ENCODE peak calls at places on chromosomes 4 and X, in four cellular contexts. O, N, S and D are unnamed samples.

GRCh38 chr4:74447636-74448233 is 2.8 kb downstream of the AREG start:
- DNase-seq in N (no peak), S (no peak), O (no peak), D (no peak)

GRCh38 chrX:16649858-16650257 is at the start of gene S100G:
- DNase-seq in S (no peak), O (no peak), N (no peak), D (no peak)

GRCh38 chrX:30892591-30892990 is 3.5 kb upstream of the TAB3 start:
- DNase-seq in O (no peak), N (no peak), S (no peak), D (no peak)

GRCh38 chrX:13254076-13254785 is 65.6 kb downstream of the ATXN3L start:
- DNase-seq in N (peak), S (no peak), O (no peak), D (no peak)

GRCh38 chrX:13693341-13693871 is 4.5 kb downstream of the RAB9A start:
- DNase-seq in S (no peak), O (no peak), N (no peak), D (no peak)

GRCh38 chrX:47817897-47818296 is 18.8 kb upstream of the ZNF81 start:
- DNase-seq in S (no peak), O (no peak), N (no peak), D (no peak)

GRCh38 chr4:24472514-24473308 is 111.6 kb downstream of the DHX15 start:
- DNase-seq in N (peak), O (peak), S (peak), D (peak)

GRCh38 chr4:183272384-183272783 is 47.7 kb downstream of the CLDN22 start:
- DNase-seq in S (no peak), N (no peak), O (no peak), D (no peak)

GRCh38 chr4:128716325-128716724 is 93.2 kb upstream of the JADE1 start:
- DNase-seq in S (no peak), N (no peak), O (peak), D (no peak)

GRCh38 chrX:48890934-48891401 is 6.6 kb downstream of the TIMM17B start:
- DNase-seq in O (no peak), N (peak), S (no peak), D (peak)

GRCh38 chr4:70734168-70734954 is 12.6 kb downstream of the RUFY3 start:
- DNase-seq in S (no peak), O (no peak), N (peak), D (no peak)

GRCh38 chr4:10083331-10083769 is 33.2 kb downstream of the WDR1 start:
- DNase-seq in S (no peak), N (no peak), O (peak), D (no peak)

GRCh38 chrX:94662665-94663064 is 988.7 kb downstream of the FAM133A start:
- DNase-seq in O (no peak), S (no peak), N (peak), D (no peak)

GRCh38 chr4:120156115-120156718 is 89.6 kb upstream of the MAD2L1 start:
- DNase-seq in O (no peak), N (peak), S (no peak), D (peak)

GRCh38 chrX:34903316-34903715 is 39.3 kb upstream of the FAM47B start:
- DNase-seq in S (no peak), N (no peak), O (no peak), D (no peak)

GRCh38 chr4:165844151-165844550 is 28.9 kb upstream of the TLL1 start:
- DNase-seq in N (no peak), S (no peak), O (no peak), D (no peak)

GRCh38 chrX:42151808-42152207 is 228.5 kb upstream of the CASK start:
- DNase-seq in N (no peak), O (no peak), S (no peak), D (no peak)

GRCh38 chrX:18956322-18957032 is 27.4 kb downstream of the PHKA2 start:
- DNase-seq in O (no peak), N (no peak), S (no peak), D (no peak)

GRCh38 chrX:3743821-3744439 is 30.5 kb upstream of the PRKX start:
- DNase-seq in N (no peak), S (peak), O (no peak), D (no peak)

GRCh38 chr4:121278811-121279368 is 101.9 kb downstream of the QRFPR start:
- DNase-seq in O (no peak), N (no peak), S (no peak), D (peak)

GRCh38 chr4:123159479-123159878 is 237.1 kb upstream of the NUDT6 start:
- DNase-seq in O (no peak), S (no peak), N (no peak), D (no peak)

GRCh38 chr4:78581626-78582025 is 30.1 kb downstream of the ANXA3 start:
- DNase-seq in S (no peak), O (peak), N (no peak), D (no peak)

GRCh38 chr4:11739992-11740391 is 311.3 kb upstream of the HS3ST1 start:
- DNase-seq in N (no peak), S (no peak), O (no peak), D (no peak)

GRCh38 chrX:17563515-17563914 is 173.8 kb upstream of the SCML1 start:
- DNase-seq in N (no peak), S (no peak), O (no peak), D (peak)

GRCh38 chr4:48258845-48259397 is 10.7 kb downstream of the TEC start:
- DNase-seq in N (no peak), S (no peak), O (no peak), D (no peak)

GRCh38 chr4:112357453-112357852 is 60.3 kb downstream of the ALPK1 start:
- DNase-seq in N (no peak), O (no peak), S (no peak), D (no peak)

GRCh38 chr4:113947484-113947883 is 32.0 kb downstream of the ARSJ start:
- DNase-seq in O (no peak), S (no peak), N (no peak), D (no peak)

GRCh38 chr4:151048913-151049312 is 33.8 kb upstream of the LRBA start:
- DNase-seq in N (peak), O (no peak), S (no peak), D (no peak)

GRCh38 chr4:54095110-54095800 is 4.7 kb upstream of the GSX2 start:
- DNase-seq in O (no peak), S (no peak), N (peak), D (no peak)

GRCh38 chr4:113003841-113004240 is 45.6 kb upstream of the ANK2 start:
- DNase-seq in N (no peak), S (no peak), O (no peak), D (no peak)

GRCh38 chr4:74376888-74377483 is 12.0 kb downstream of the EREG start:
- DNase-seq in S (no peak), N (peak), O (no peak), D (no peak)

GRCh38 chrX:44898411-44899221 is 25.6 kb downstream of the KDM6A start:
- DNase-seq in N (no peak), S (no peak), O (no peak), D (no peak)

GRCh38 chrX:138487866-138488265 is 223.7 kb downstream of the FGF13 start:
- DNase-seq in N (no peak), S (no peak), O (no peak), D (no peak)

GRCh38 chr4:98976716-98977115 is 18.8 kb upstream of the METAP1 start:
- DNase-seq in N (no peak), O (no peak), S (no peak), D (no peak)

GRCh38 chr4:124641715-124642380 is 70.7 kb downstream of the ANKRD50 start:
- DNase-seq in S (no peak), O (peak), N (no peak), D (no peak)

GRCh38 chr4:108171541-108172230 is 3.0 kb upstream of the LEF1 start:
- DNase-seq in N (peak), S (peak), O (no peak), D (peak)

GRCh38 chr4:4942658-4943057 is 76.6 kb downstream of the CYTL1 start:
- DNase-seq in N (no peak), O (no peak), S (no peak), D (no peak)

GRCh38 chr4:145533011-145533410 is 51.4 kb downstream of the SMAD1 start:
- DNase-seq in O (no peak), S (no peak), N (no peak), D (no peak)

DNA sequence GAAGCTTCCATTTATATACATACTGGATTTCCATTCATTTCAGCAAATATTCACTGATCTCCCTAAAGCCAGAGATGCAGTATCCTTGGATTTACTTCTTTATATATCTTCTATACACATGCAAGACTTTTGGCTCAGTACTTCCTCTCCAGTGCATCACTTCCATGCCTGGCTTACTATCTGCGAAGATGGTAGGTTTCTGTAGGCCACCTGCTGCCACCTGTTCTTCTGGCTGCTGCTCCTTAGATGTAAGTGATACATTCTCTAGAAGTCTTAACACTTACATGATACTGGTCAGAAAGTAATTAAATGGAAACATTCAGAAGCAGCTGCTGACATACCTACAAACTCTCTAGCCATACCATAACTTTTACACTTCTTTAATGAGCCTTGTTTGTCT is 48.9 kb downstream of the TBC1D9 start:
- DNase-seq in N (no peak), O (no peak), S (no peak), D (no peak)
- H3K27ac ChIP-seq in N (no peak), O (no peak), S (no peak), D (no peak)

GRCh38 chr4:147485167-147485566 is 4.3 kb downstream of the EDNRA start:
- DNase-seq in O (no peak), N (no peak), S (no peak), D (no peak)
- H3K27ac ChIP-seq in O (peak), N (no peak), S (no peak), D (no peak)

GRCh38 chrX:40420899-40421729 is 159.7 kb upstream of the ATP6AP2 start:
- DNase-seq in S (no peak), O (no peak), N (peak), D (no peak)
- H3K27ac ChIP-seq in S (no peak), O (no peak), N (no peak), D (no peak)

GRCh38 chr4:66489370-66489769 is 819.1 kb upstream of the EPHA5 start:
- DNase-seq in N (no peak), S (no peak), O (no peak), D (no peak)
- H3K27ac ChIP-seq in N (no peak), S (no peak), O (no peak), D (peak)

DNA sequence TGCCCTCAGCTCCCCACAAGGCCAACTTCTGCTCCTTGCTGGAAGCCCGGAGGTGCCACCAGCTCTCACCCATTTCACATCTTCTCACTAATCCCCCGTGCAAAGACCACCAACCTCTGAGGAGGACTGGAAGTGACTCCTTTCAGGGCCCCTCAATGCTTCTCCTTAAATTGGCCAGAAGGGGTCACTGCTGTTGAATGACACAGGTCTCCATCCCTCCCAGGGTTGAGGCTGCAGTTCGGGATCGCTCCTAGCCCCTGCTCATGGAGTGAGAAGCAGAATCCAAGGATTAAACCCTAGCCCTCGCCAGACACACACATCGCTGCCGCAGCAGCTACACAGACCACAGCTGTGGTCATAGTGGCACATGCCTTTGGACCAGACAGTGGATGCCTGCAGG is 279.5 kb upstream of the TAPT1 start:
- DNase-seq in N (peak), S (no peak), O (no peak), D (no peak)
- H3K27ac ChIP-seq in N (no peak), S (no peak), O (no peak), D (no peak)

GRCh38 chr4:26420903-26421302 is 69.4 kb downstream of the CCKAR start:
- DNase-seq in S (no peak), N (no peak), O (no peak), D (no peak)

GRCh38 chr4:26426892-26427291 is 63.4 kb downstream of the CCKAR start:
- DNase-seq in O (no peak), N (no peak), S (no peak), D (no peak)

GRCh38 chr4:26424143-26424542 is 66.1 kb downstream of the CCKAR start:
- DNase-seq in N (no peak), S (no peak), O (no peak), D (no peak)

GRCh38 chr4:26424838-26425237 is 65.4 kb downstream of the CCKAR start:
- DNase-seq in O (no peak), S (no peak), N (no peak), D (no peak)

DNA sequence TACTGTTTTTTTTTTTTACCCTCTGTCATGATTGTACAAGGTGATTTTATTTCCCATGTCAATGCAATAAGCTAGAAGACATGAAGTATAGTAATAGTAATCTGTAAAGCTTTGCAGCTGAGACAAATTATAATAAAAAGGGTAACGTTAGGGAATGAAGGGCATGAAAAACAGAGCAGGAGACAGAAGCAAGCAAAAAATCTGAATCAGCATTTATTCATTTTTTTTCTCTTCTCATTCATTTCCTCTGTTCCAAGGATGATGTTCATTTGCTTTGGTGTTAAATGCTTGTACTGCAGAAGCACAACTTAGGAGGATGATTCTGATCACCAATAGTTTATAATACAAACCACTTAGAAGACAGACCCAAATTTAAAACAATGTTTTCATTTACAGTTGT is 64.3 kb downstream of the CCKAR start:
- DNase-seq in S (no peak), O (no peak), N (no peak), D (no peak)
- H3K27ac ChIP-seq in S (no peak), O (no peak), N (no peak), D (no peak)

GRCh38 chr4:88616275-88616996 is 24.2 kb downstream of the HERC3 start:
- DNase-seq in S (no peak), O (peak), N (no peak), D (no peak)

GRCh38 chr4:88610771-88611170 is 18.5 kb downstream of the HERC3 start:
- DNase-seq in O (peak), N (no peak), S (no peak), D (no peak)

GRCh38 chr4:88609387-88609786 is 17.1 kb downstream of the HERC3 start:
- DNase-seq in O (no peak), N (no peak), S (no peak), D (no peak)

GRCh38 chr4:88613417-88613875 is 21.2 kb downstream of the HERC3 start:
- DNase-seq in S (no peak), N (no peak), O (no peak), D (no peak)

GRCh38 chr4:88614058-88614457 is 21.8 kb downstream of the HERC3 start:
- DNase-seq in N (no peak), O (no peak), S (no peak), D (no peak)
- H3K27ac ChIP-seq in N (no peak), O (peak), S (peak), D (no peak)

DNA sequence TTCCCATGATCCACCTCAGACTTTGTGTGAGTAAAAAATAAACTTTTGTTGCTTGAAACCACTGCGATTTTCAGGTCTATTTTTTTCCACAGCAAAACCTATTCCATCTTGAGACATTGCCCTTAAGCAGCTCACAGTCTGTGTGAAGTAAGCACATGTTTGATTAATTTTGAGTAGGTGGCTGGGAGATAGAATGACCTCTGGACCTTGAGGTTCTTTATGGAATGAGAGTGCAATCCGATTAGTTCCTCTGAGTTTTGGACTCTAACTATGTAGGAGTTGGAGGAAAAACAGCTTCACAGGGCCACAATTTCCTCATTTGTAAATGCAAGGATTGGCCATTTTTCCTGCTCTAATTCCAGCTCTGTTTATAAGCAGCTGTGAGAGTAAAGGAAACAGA is 234.1 kb upstream of the IGFBP7 start:
- DNase-seq in S (no peak), O (no peak), N (no peak), D (no peak)
- H3K27ac ChIP-seq in S (no peak), O (no peak), N (no peak), D (no peak)